ENCODE peak calls at places on chromosomes 7 and 10, in ten cellular contexts. W, O, R, P, N, H, Z, C, K and S are unnamed samples.
A peak's percentile ranks its signal among the peaks of the same experiment; 100 is the strongest.

GRCh38 chr10:37728830-37729229 is 128.6 kb downstream of the ZNF248 start:
- DNase-seq in W (no peak), O (no peak), R (no peak), P (no peak), N (no peak), H (no peak), Z (no peak), C (no peak), K (no peak), S (peak; percentile 9)

GRCh38 chr7:138002828-138003189 is 923 bp upstream of the CREB3L2 start:
- DNase-seq in W (no peak), O (no peak), R (no peak), P (no peak), N (no peak), H (no peak), Z (no peak), C (no peak), K (no peak), S (no peak)

GRCh38 chr7:108515636-108516035 is 10.3 kb downstream of the PNPLA8 start:
- DNase-seq in W (no peak), O (no peak), R (no peak), P (no peak), N (no peak), H (no peak), Z (no peak), C (no peak), K (no peak), S (no peak)

GRCh38 chr10:86038371-86038770 is 328.2 kb downstream of the GRID1 start:
- DNase-seq in W (no peak), O (no peak), R (no peak), P (no peak), N (no peak), H (no peak), Z (no peak), C (no peak), K (no peak), S (no peak)

GRCh38 chr10:22724773-22725172 is 10.4 kb upstream of the PIP4K2A start:
- DNase-seq in W (no peak), O (no peak), R (no peak), P (no peak), N (no peak), H (no peak), Z (no peak), C (no peak), K (no peak), S (no peak)

GRCh38 chr7:44847920-44848634 is at the start of gene H2AZ2:
- DNase-seq in W (peak; percentile 100), O (peak; percentile 100), R (peak; percentile 100), P (peak; percentile 100), N (peak; percentile 100), H (peak; percentile 98), Z (peak; percentile 97), C (peak; percentile 100), K (peak; percentile 100), S (peak; percentile 100)

GRCh38 chr10:8039323-8039922 is 15.1 kb upstream of the GATA3 start:
- DNase-seq in W (no peak), O (no peak), R (no peak), P (no peak), N (no peak), H (no peak), Z (no peak), C (no peak), K (no peak), S (no peak)

GRCh38 chr7:55521543-55522267 is 50.6 kb downstream of the VOPP1 start:
- DNase-seq in W (no peak), O (no peak), R (no peak), P (no peak), N (no peak), H (no peak), Z (no peak), C (no peak), K (no peak), S (no peak)

GRCh38 chr10:8637640-8638039 is 583.2 kb downstream of the GATA3 start:
- DNase-seq in W (no peak), O (peak; percentile 3), R (no peak), P (no peak), N (no peak), H (no peak), Z (no peak), C (no peak), K (no peak), S (no peak)

GRCh38 chr7:108404509-108405435 is 51.5 kb downstream of the NRCAM start:
- DNase-seq in W (no peak), O (no peak), R (no peak), P (no peak), N (no peak), H (no peak), Z (no peak), C (no peak), K (no peak), S (no peak)